ENCODE peak calls at places on chromosomes 6 and 20, in eight cellular contexts. One of them, this sample, is unnamed.

GRCh38 chr6:166009385-166010031 is 158.1 kb downstream of the TBXT start:
- DNase-seq in iPS DF 6.9: no peak
- DNase-seq in naive thymus-derived CD4-positive, alpha-beta T cell: no peak
- DNase-seq in fibroblast of lung: peak; percentile 39
- DNase-seq in right cardiac atrium: no peak
- DNase-seq in Peyer's patch: no peak
- DNase-seq in PC-3: no peak
- DNase-seq in lung: no peak
- DNase-seq in this sample: no peak

GRCh38 chr20:4457566-4458543 is 263.9 kb upstream of the PRND start:
- DNase-seq in iPS DF 6.9: no peak
- DNase-seq in naive thymus-derived CD4-positive, alpha-beta T cell: no peak
- DNase-seq in fibroblast of lung: no peak
- DNase-seq in right cardiac atrium: no peak
- DNase-seq in Peyer's patch: no peak
- DNase-seq in PC-3: peak; percentile 93
- DNase-seq in lung: no peak
- DNase-seq in this sample: peak; percentile 23

GRCh38 chr6:56314683-56315523 is 67.5 kb upstream of the COL21A1 start:
- DNase-seq in iPS DF 6.9: peak; percentile 39
- DNase-seq in naive thymus-derived CD4-positive, alpha-beta T cell: no peak
- DNase-seq in fibroblast of lung: peak; percentile 56
- DNase-seq in right cardiac atrium: no peak
- DNase-seq in Peyer's patch: no peak
- DNase-seq in PC-3: peak; percentile 81
- DNase-seq in lung: no peak
- DNase-seq in this sample: no peak

GRCh38 chr6:111800821-111801220 is 72.4 kb downstream of the FYN start:
- DNase-seq in iPS DF 6.9: no peak
- DNase-seq in naive thymus-derived CD4-positive, alpha-beta T cell: no peak
- DNase-seq in fibroblast of lung: no peak
- DNase-seq in right cardiac atrium: no peak
- DNase-seq in Peyer's patch: no peak
- DNase-seq in PC-3: peak; percentile 58
- DNase-seq in lung: no peak
- DNase-seq in this sample: no peak

GRCh38 chr6:112049996-112050395 is 3.9 kb upstream of the CCN6 start:
- DNase-seq in iPS DF 6.9: no peak
- DNase-seq in naive thymus-derived CD4-positive, alpha-beta T cell: no peak
- DNase-seq in fibroblast of lung: no peak
- DNase-seq in right cardiac atrium: no peak
- DNase-seq in Peyer's patch: no peak
- DNase-seq in PC-3: no peak
- DNase-seq in lung: no peak
- DNase-seq in this sample: no peak

GRCh38 chr6:111553580-111553979 is 52.1 kb downstream of the TRAF3IP2 start:
- DNase-seq in iPS DF 6.9: no peak
- DNase-seq in naive thymus-derived CD4-positive, alpha-beta T cell: no peak
- DNase-seq in fibroblast of lung: no peak
- DNase-seq in right cardiac atrium: no peak
- DNase-seq in Peyer's patch: no peak
- DNase-seq in PC-3: no peak
- DNase-seq in lung: no peak
- DNase-seq in this sample: no peak

GRCh38 chr20:46992640-46993035 is 98.0 kb downstream of the EYA2 start:
- DNase-seq in iPS DF 6.9: no peak
- DNase-seq in naive thymus-derived CD4-positive, alpha-beta T cell: no peak
- DNase-seq in fibroblast of lung: no peak
- DNase-seq in right cardiac atrium: no peak
- DNase-seq in Peyer's patch: no peak
- DNase-seq in PC-3: no peak
- DNase-seq in lung: no peak
- DNase-seq in this sample: no peak

GRCh38 chr6:70369332-70369950 is 43.9 kb upstream of the FAM135A start:
- DNase-seq in iPS DF 6.9: peak; percentile 52
- DNase-seq in naive thymus-derived CD4-positive, alpha-beta T cell: peak; percentile 60
- DNase-seq in fibroblast of lung: peak; percentile 72
- DNase-seq in right cardiac atrium: peak; percentile 48
- DNase-seq in Peyer's patch: peak; percentile 80
- DNase-seq in PC-3: peak; percentile 76
- DNase-seq in lung: peak; percentile 66
- DNase-seq in this sample: peak; percentile 45

GRCh38 chr20:57718490-57719009 is 8.7 kb upstream of the PMEPA1 start:
- DNase-seq in iPS DF 6.9: peak; percentile 93
- DNase-seq in naive thymus-derived CD4-positive, alpha-beta T cell: peak; percentile 88
- DNase-seq in fibroblast of lung: peak; percentile 96
- DNase-seq in right cardiac atrium: peak; percentile 96
- DNase-seq in Peyer's patch: peak; percentile 98
- DNase-seq in PC-3: peak; percentile 100
- DNase-seq in lung: peak; percentile 97
- DNase-seq in this sample: peak; percentile 97

GRCh38 chr20:20205141-20205861 is 153.0 kb downstream of the CFAP61 start:
- DNase-seq in iPS DF 6.9: no peak
- DNase-seq in naive thymus-derived CD4-positive, alpha-beta T cell: no peak
- DNase-seq in fibroblast of lung: no peak
- DNase-seq in right cardiac atrium: no peak
- DNase-seq in Peyer's patch: no peak
- DNase-seq in PC-3: no peak
- DNase-seq in lung: no peak
- DNase-seq in this sample: no peak

GRCh38 chr20:9740486-9740885 is 98.4 kb downstream of the PAK5 start:
- DNase-seq in iPS DF 6.9: no peak
- DNase-seq in naive thymus-derived CD4-positive, alpha-beta T cell: no peak
- DNase-seq in fibroblast of lung: no peak
- DNase-seq in right cardiac atrium: no peak
- DNase-seq in Peyer's patch: no peak
- DNase-seq in PC-3: no peak
- DNase-seq in lung: no peak
- DNase-seq in this sample: no peak

GRCh38 chr20:57277398-57278105 is 11.1 kb upstream of the BMP7 start:
- DNase-seq in iPS DF 6.9: no peak
- DNase-seq in naive thymus-derived CD4-positive, alpha-beta T cell: no peak
- DNase-seq in fibroblast of lung: no peak
- DNase-seq in right cardiac atrium: no peak
- DNase-seq in Peyer's patch: no peak
- DNase-seq in PC-3: no peak
- DNase-seq in lung: no peak
- DNase-seq in this sample: no peak

GRCh38 chr6:136012948-136013347 is 161.4 kb downstream of the PDE7B start:
- DNase-seq in iPS DF 6.9: no peak
- DNase-seq in naive thymus-derived CD4-positive, alpha-beta T cell: no peak
- DNase-seq in fibroblast of lung: no peak
- DNase-seq in right cardiac atrium: no peak
- DNase-seq in Peyer's patch: no peak
- DNase-seq in PC-3: no peak
- DNase-seq in lung: no peak
- DNase-seq in this sample: no peak

GRCh38 chr6:137866200-137866913 is 702 bp upstream of the TNFAIP3 start:
- DNase-seq in iPS DF 6.9: no peak
- DNase-seq in naive thymus-derived CD4-positive, alpha-beta T cell: no peak
- DNase-seq in fibroblast of lung: peak; percentile 18
- DNase-seq in right cardiac atrium: peak; percentile 71
- DNase-seq in Peyer's patch: no peak
- DNase-seq in PC-3: peak; percentile 16
- DNase-seq in lung: no peak
- DNase-seq in this sample: no peak

GRCh38 chr6:169990095-169991030 is 238.9 kb downstream of the ERMARD start:
- DNase-seq in iPS DF 6.9: no peak
- DNase-seq in naive thymus-derived CD4-positive, alpha-beta T cell: peak; percentile 55
- DNase-seq in fibroblast of lung: no peak
- DNase-seq in right cardiac atrium: no peak
- DNase-seq in Peyer's patch: peak; percentile 58
- DNase-seq in PC-3: no peak
- DNase-seq in lung: no peak
- DNase-seq in this sample: no peak

GRCh38 chr6:15616266-15616665 is 46.6 kb downstream of the DTNBP1 start:
- DNase-seq in iPS DF 6.9: no peak
- DNase-seq in naive thymus-derived CD4-positive, alpha-beta T cell: no peak
- DNase-seq in fibroblast of lung: no peak
- DNase-seq in right cardiac atrium: no peak
- DNase-seq in Peyer's patch: no peak
- DNase-seq in PC-3: no peak
- DNase-seq in lung: no peak
- DNase-seq in this sample: no peak

GRCh38 chr6:138035070-138035469 is 72.1 kb downstream of the PERP start:
- DNase-seq in iPS DF 6.9: no peak
- DNase-seq in naive thymus-derived CD4-positive, alpha-beta T cell: no peak
- DNase-seq in fibroblast of lung: no peak
- DNase-seq in right cardiac atrium: no peak
- DNase-seq in Peyer's patch: no peak
- DNase-seq in PC-3: peak; percentile 21
- DNase-seq in lung: no peak
- DNase-seq in this sample: no peak

GRCh38 chr6:170150590-170150945 is 140.3 kb downstream of the DLL1 start:
- DNase-seq in iPS DF 6.9: no peak
- DNase-seq in naive thymus-derived CD4-positive, alpha-beta T cell: no peak
- DNase-seq in fibroblast of lung: no peak
- DNase-seq in right cardiac atrium: no peak
- DNase-seq in Peyer's patch: no peak
- DNase-seq in PC-3: no peak
- DNase-seq in lung: no peak
- DNase-seq in this sample: peak; percentile 6

GRCh38 chr20:41203660-41204059 is 66.3 kb downstream of the PLCG1 start:
- DNase-seq in iPS DF 6.9: no peak
- DNase-seq in naive thymus-derived CD4-positive, alpha-beta T cell: no peak
- DNase-seq in fibroblast of lung: no peak
- DNase-seq in right cardiac atrium: no peak
- DNase-seq in Peyer's patch: no peak
- DNase-seq in PC-3: no peak
- DNase-seq in lung: no peak
- DNase-seq in this sample: no peak

GRCh38 chr6:43990627-43991619 is 136.3 kb downstream of the MRPL14 start:
- DNase-seq in iPS DF 6.9: no peak
- DNase-seq in naive thymus-derived CD4-positive, alpha-beta T cell: no peak
- DNase-seq in fibroblast of lung: peak; percentile 97
- DNase-seq in right cardiac atrium: no peak
- DNase-seq in Peyer's patch: no peak
- DNase-seq in PC-3: no peak
- DNase-seq in lung: no peak
- DNase-seq in this sample: no peak

GRCh38 chr6:125287718-125288117 is 14.0 kb downstream of the HDDC2 start:
- DNase-seq in iPS DF 6.9: no peak
- DNase-seq in naive thymus-derived CD4-positive, alpha-beta T cell: no peak
- DNase-seq in fibroblast of lung: no peak
- DNase-seq in right cardiac atrium: no peak
- DNase-seq in Peyer's patch: no peak
- DNase-seq in PC-3: no peak
- DNase-seq in lung: no peak
- DNase-seq in this sample: no peak

GRCh38 chr6:170202416-170203135 is 88.3 kb downstream of the DLL1 start:
- DNase-seq in iPS DF 6.9: no peak
- DNase-seq in naive thymus-derived CD4-positive, alpha-beta T cell: peak; percentile 7
- DNase-seq in fibroblast of lung: no peak
- DNase-seq in right cardiac atrium: no peak
- DNase-seq in Peyer's patch: peak; percentile 34
- DNase-seq in PC-3: no peak
- DNase-seq in lung: peak; percentile 27
- DNase-seq in this sample: no peak

GRCh38 chr6:169830876-169831275 is 79.5 kb downstream of the ERMARD start:
- DNase-seq in iPS DF 6.9: no peak
- DNase-seq in naive thymus-derived CD4-positive, alpha-beta T cell: no peak
- DNase-seq in fibroblast of lung: no peak
- DNase-seq in right cardiac atrium: no peak
- DNase-seq in Peyer's patch: no peak
- DNase-seq in PC-3: peak; percentile 8
- DNase-seq in lung: peak; percentile 18
- DNase-seq in this sample: no peak

GRCh38 chr6:10409766-10410209 is 5.1 kb downstream of the TFAP2A start:
- DNase-seq in iPS DF 6.9: no peak
- DNase-seq in naive thymus-derived CD4-positive, alpha-beta T cell: no peak
- DNase-seq in fibroblast of lung: no peak
- DNase-seq in right cardiac atrium: no peak
- DNase-seq in Peyer's patch: no peak
- DNase-seq in PC-3: no peak
- DNase-seq in lung: no peak
- DNase-seq in this sample: no peak
- H3K27me3 ChIP-seq in iPS DF 6.9: peaks cover 60% of the 10 kb centered on the region
- H3K27me3 ChIP-seq in naive thymus-derived CD4-positive, alpha-beta T cell: peaks cover 28% of the 10 kb centered on the region
- H3K27me3 ChIP-seq in fibroblast of lung: peaks cover 54% of the 10 kb centered on the region
- H3K27me3 ChIP-seq in right cardiac atrium: peaks cover 2% of the 10 kb centered on the region
- H3K27me3 ChIP-seq in Peyer's patch: no peaks in the 10 kb centered on the region
- H3K27me3 ChIP-seq in PC-3: no peaks in the 10 kb centered on the region
- H3K27me3 ChIP-seq in lung: no peaks in the 10 kb centered on the region
- H3K27me3 ChIP-seq in this sample: peaks cover 100% of the 10 kb centered on the region

GRCh38 chr20:55893031-55893430 is 112.3 kb downstream of the CBLN4 start:
- DNase-seq in iPS DF 6.9: no peak
- DNase-seq in naive thymus-derived CD4-positive, alpha-beta T cell: no peak
- DNase-seq in fibroblast of lung: no peak
- DNase-seq in right cardiac atrium: no peak
- DNase-seq in Peyer's patch: no peak
- DNase-seq in PC-3: peak; percentile 39
- DNase-seq in lung: no peak
- DNase-seq in this sample: no peak
- H3K9me3 ChIP-seq in iPS DF 6.9: peaks cover 1% of the 10 kb centered on the region
- H3K9me3 ChIP-seq in naive thymus-derived CD4-positive, alpha-beta T cell: no peaks in the 10 kb centered on the region
- H3K9me3 ChIP-seq in fibroblast of lung: no peaks in the 10 kb centered on the region
- H3K9me3 ChIP-seq in right cardiac atrium: no peaks in the 10 kb centered on the region
- H3K9me3 ChIP-seq in Peyer's patch: no peaks in the 10 kb centered on the region
- H3K9me3 ChIP-seq in PC-3: peaks cover 26% of the 10 kb centered on the region
- H3K9me3 ChIP-seq in lung: no peaks in the 10 kb centered on the region
- H3K9me3 ChIP-seq in this sample: peaks cover 12% of the 10 kb centered on the region

GRCh38 chr20:63567382-63568169 is 6.5 kb downstream of the HELZ2 start:
- DNase-seq in iPS DF 6.9: no peak
- DNase-seq in naive thymus-derived CD4-positive, alpha-beta T cell: peak; percentile 66
- DNase-seq in fibroblast of lung: no peak
- DNase-seq in right cardiac atrium: no peak
- DNase-seq in Peyer's patch: peak; percentile 87
- DNase-seq in PC-3: no peak
- DNase-seq in lung: peak; percentile 52
- DNase-seq in this sample: no peak
- H3K27me3 ChIP-seq in iPS DF 6.9: no peaks in the 10 kb centered on the region
- H3K27me3 ChIP-seq in naive thymus-derived CD4-positive, alpha-beta T cell: no peaks in the 10 kb centered on the region
- H3K27me3 ChIP-seq in fibroblast of lung: no peaks in the 10 kb centered on the region
- H3K27me3 ChIP-seq in right cardiac atrium: no peaks in the 10 kb centered on the region
- H3K27me3 ChIP-seq in Peyer's patch: no peaks in the 10 kb centered on the region
- H3K27me3 ChIP-seq in PC-3: no peaks in the 10 kb centered on the region
- H3K27me3 ChIP-seq in lung: no peaks in the 10 kb centered on the region
- H3K27me3 ChIP-seq in this sample: no peaks in the 10 kb centered on the region

DNA sequence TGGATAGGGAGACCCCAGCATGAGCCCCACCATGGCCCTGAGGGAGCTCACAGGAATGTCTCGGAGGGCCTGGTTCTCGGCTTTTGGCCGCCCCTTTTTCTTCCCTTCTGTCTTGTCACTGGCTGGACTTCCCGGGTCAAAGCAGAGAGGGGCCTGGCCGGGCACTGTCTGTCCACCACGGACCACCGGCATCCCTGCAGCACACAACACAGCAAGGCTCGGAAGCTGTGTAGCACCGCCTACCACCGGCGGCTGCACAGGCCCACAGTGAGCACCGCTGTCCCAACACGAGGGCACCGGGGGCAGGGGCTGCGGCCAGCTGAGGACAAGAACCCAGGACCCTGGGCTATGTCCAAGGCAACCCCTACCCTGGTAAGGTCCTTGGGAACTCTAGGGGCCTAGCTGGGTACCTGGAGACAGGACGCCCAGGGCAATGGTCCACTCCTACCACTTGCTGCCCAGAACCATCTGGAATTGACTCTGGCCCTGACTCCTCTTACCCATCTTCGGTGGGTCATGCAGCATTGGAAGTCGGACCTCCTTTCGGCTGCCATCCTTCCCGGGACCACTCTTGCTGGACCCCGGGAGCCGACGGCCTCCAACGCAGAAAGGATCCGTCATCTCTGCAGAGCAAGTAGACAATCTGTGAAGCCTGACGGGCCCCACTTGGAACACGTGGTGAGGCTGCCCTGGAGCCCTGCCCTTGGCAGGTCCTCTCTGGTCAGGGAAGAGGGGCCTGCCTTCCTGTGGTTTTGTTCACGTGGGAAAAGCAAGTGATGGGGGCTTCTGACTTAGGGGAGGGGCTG is 2.2 kb downstream of the ZNF512B start:
- DNase-seq in iPS DF 6.9: no peak
- DNase-seq in naive thymus-derived CD4-positive, alpha-beta T cell: no peak
- DNase-seq in fibroblast of lung: no peak
- DNase-seq in right cardiac atrium: no peak
- DNase-seq in Peyer's patch: no peak
- DNase-seq in PC-3: no peak
- DNase-seq in lung: no peak
- DNase-seq in this sample: peak; percentile 16
- H3K9me3 ChIP-seq in iPS DF 6.9: peaks cover 37% of the 10 kb centered on the region
- H3K9me3 ChIP-seq in naive thymus-derived CD4-positive, alpha-beta T cell: peaks cover 9% of the 10 kb centered on the region
- H3K9me3 ChIP-seq in fibroblast of lung: no peaks in the 10 kb centered on the region
- H3K9me3 ChIP-seq in right cardiac atrium: no peaks in the 10 kb centered on the region
- H3K9me3 ChIP-seq in Peyer's patch: no peaks in the 10 kb centered on the region
- H3K9me3 ChIP-seq in PC-3: no peaks in the 10 kb centered on the region
- H3K9me3 ChIP-seq in lung: no peaks in the 10 kb centered on the region
- H3K9me3 ChIP-seq in this sample: no peaks in the 10 kb centered on the region